ENCODE peak calls at places on chromosomes 1 and 21, in seven cellular contexts. T is Calu3, X is IMR-90, Y is cardiac muscle cell, V is WTC11, A is heart left ventricle, B is fibroblast of lung. H is an unnamed sample.

GRCh38 chr1:61741682-61742619 is at the start of gene PATJ:
- DNase-seq in V (peak), X (peak), T (peak), B (no peak), Y (peak), A (peak), H (peak)

GRCh38 chr1:205285391-205286101 is 36.0 kb downstream of the NUAK2 start:
- DNase-seq in X (no peak), B (peak), Y (no peak), A (no peak), T (no peak), V (no peak), H (peak)

GRCh38 chr1:205913451-205914204 is 29.6 kb downstream of the SLC26A9 start:
- DNase-seq in T (peak), B (peak), X (no peak), Y (peak), A (peak), V (no peak), H (no peak)

GRCh38 chr1:39173119-39173994 is 31.1 kb upstream of the MACF1 start:
- DNase-seq in X (no peak), V (no peak), Y (no peak), B (no peak), T (no peak), A (no peak), H (no peak)

GRCh38 chr1:53166366-53166765 is 23.9 kb upstream of the SLC1A7 start:
- DNase-seq in B (no peak), V (no peak), Y (no peak), A (no peak), T (no peak), X (no peak), H (no peak)

GRCh38 chr1:155193275-155193990 is 14.3 kb downstream of the THBS3 start:
- DNase-seq in T (peak), X (peak), Y (peak), V (peak), B (peak), A (peak), H (peak)

GRCh38 chr1:27391511-27392095 is 819 bp upstream of the GPR3 start:
- DNase-seq in V (peak), T (peak), Y (peak), X (peak), B (peak), A (no peak), H (peak)

GRCh38 chr1:15423355-15424077 is 13.8 kb downstream of the EFHD2 start:
- DNase-seq in X (no peak), Y (no peak), A (no peak), T (no peak), B (no peak), V (no peak), H (no peak)

GRCh38 chr1:185317886-185318310 is 855 bp upstream of the IVNS1ABP start:
- DNase-seq in T (peak), B (no peak), V (no peak), Y (peak), A (no peak), X (no peak), H (peak)

GRCh38 chr1:69943030-69943429 is 262.3 kb downstream of the LRRC40 start:
- DNase-seq in B (no peak), Y (no peak), V (no peak), A (no peak), X (no peak), T (no peak), H (no peak)

GRCh38 chr1:63116016-63116415 is 206.4 kb upstream of the FOXD3 start:
- DNase-seq in B (peak), X (no peak), T (no peak), V (no peak), A (no peak), Y (no peak), H (no peak)

GRCh38 chr1:244005455-244005854 is 45.6 kb upstream of the ZBTB18 start:
- DNase-seq in A (no peak), X (no peak), Y (no peak), B (no peak), V (no peak), T (no peak), H (no peak)

GRCh38 chr1:10074059-10074854 is 41.5 kb downstream of the UBE4B start:
- DNase-seq in Y (no peak), T (peak), X (peak), V (no peak), A (peak), B (peak), H (peak)

GRCh38 chr1:154972517-154973343 is 1.8 kb upstream of the CKS1B start:
- DNase-seq in Y (peak), B (peak), V (peak), A (no peak), T (peak), X (peak), H (peak)

GRCh38 chr1:94050675-94051074 is 70.3 kb downstream of the ABCA4 start:
- DNase-seq in T (no peak), A (no peak), V (no peak), X (no peak), Y (no peak), B (no peak), H (no peak)

GRCh38 chr1:5481889-5482288 is 510.3 kb downstream of the NPHP4 start:
- DNase-seq in B (no peak), V (peak), T (no peak), Y (peak), A (no peak), X (no peak), H (peak)

GRCh38 chr21:45615145-45615711 is 28.3 kb upstream of the PCBP3 start:
- DNase-seq in Y (no peak), X (peak), A (no peak), V (no peak), T (no peak), B (no peak), H (peak)

GRCh38 chr1:84365225-84366221 is 32.8 kb upstream of the DNASE2B start:
- DNase-seq in B (peak), V (no peak), A (no peak), X (peak), Y (no peak), T (peak), H (peak)

GRCh38 chr1:79069828-79070227 is 63.3 kb upstream of the ADGRL4 start:
- DNase-seq in X (no peak), A (no peak), V (no peak), Y (no peak), T (no peak), B (no peak), H (no peak)

GRCh38 chr21:46078322-46078981 is 19.5 kb upstream of the COL6A2 start:
- DNase-seq in Y (no peak), T (no peak), B (no peak), A (no peak), X (no peak), V (no peak), H (no peak)

GRCh38 chr1:21664806-21665588 is 4.2 kb downstream of the RAP1GAP start:
- DNase-seq in B (no peak), X (no peak), V (no peak), T (no peak), Y (no peak), A (no peak), H (no peak)

GRCh38 chr1:101330427-101331130 is 93.8 kb downstream of the S1PR1 start:
- DNase-seq in Y (no peak), B (no peak), V (no peak), T (no peak), X (no peak), A (no peak), H (no peak)

GRCh38 chr1:67685558-67686271 is 714 bp downstream of the GADD45A start:
- DNase-seq in X (no peak), V (peak), B (no peak), T (peak), A (peak), Y (peak), H (peak)

GRCh38 chr1:172287207-172287606 is 133.3 kb upstream of the C1orf105 start:
- DNase-seq in V (no peak), A (no peak), T (no peak), Y (no peak), X (peak), B (peak), H (no peak)

GRCh38 chr21:37601027-37601426 is 234.5 kb downstream of the DYRK1A start:
- DNase-seq in A (no peak), X (no peak), T (no peak), B (no peak), V (no peak), Y (no peak), H (no peak)

GRCh38 chr1:243507001-243507671 is 251.3 kb downstream of the SDCCAG8 start:
- DNase-seq in T (no peak), X (peak), B (no peak), V (no peak), Y (no peak), A (no peak), H (no peak)

GRCh38 chr1:181014431-181015257 is 8.0 kb downstream of the STX6 start:
- DNase-seq in V (no peak), T (no peak), Y (no peak), X (no peak), B (no peak), A (no peak), H (peak)

GRCh38 chr1:27559466-27560030 is 44.4 kb downstream of the AHDC1 start:
- DNase-seq in V (no peak), B (no peak), A (peak), T (no peak), Y (no peak), X (no peak), H (no peak)

GRCh38 chr21:45971487-45972352 is 9.8 kb upstream of the COL6A1 start:
- DNase-seq in A (peak), T (no peak), Y (no peak), X (peak), B (peak), V (no peak), H (no peak)

GRCh38 chr1:2355408-2356261 is 35.7 kb downstream of the MORN1 start:
- DNase-seq in T (no peak), X (no peak), V (no peak), A (peak), B (no peak), Y (no peak), H (no peak)

GRCh38 chr1:226217273-226217672 is 6.2 kb upstream of the MIXL1 start:
- DNase-seq in A (no peak), X (peak), B (peak), T (no peak), Y (peak), V (no peak), H (no peak)

GRCh38 chr21:35812679-35813078 is 247.6 kb downstream of the SETD4 start:
- DNase-seq in T (no peak), A (no peak), V (no peak), Y (no peak), X (no peak), B (no peak), H (no peak)

GRCh38 chr1:64901663-64902062 is 64.7 kb downstream of the JAK1 start:
- DNase-seq in B (no peak), Y (no peak), T (no peak), X (no peak), A (no peak), V (no peak), H (no peak)

GRCh38 chr1:220045356-220046051 is 801 bp downstream of the EPRS1 start:
- DNase-seq in T (peak), A (no peak), X (no peak), Y (no peak), V (no peak), B (peak), H (peak)

GRCh38 chr1:203557958-203558760 is 64.2 kb downstream of the OPTC start:
- DNase-seq in A (no peak), T (peak), Y (peak), B (peak), X (peak), V (no peak), H (no peak)

GRCh38 chr1:51898090-51898734 is 19.7 kb upstream of the NRDC start:
- DNase-seq in Y (no peak), X (peak), B (peak), V (no peak), T (no peak), A (no peak), H (no peak)

GRCh38 chr21:18722193-18722592 is 318.6 kb upstream of the TMPRSS15 start:
- DNase-seq in X (no peak), B (no peak), A (no peak), T (no peak), Y (no peak), V (no peak), H (no peak)

GRCh38 chr21:43769325-43769958 is 6.7 kb downstream of the CSTB start:
- DNase-seq in T (no peak), Y (no peak), X (no peak), V (no peak), A (no peak), B (no peak), H (no peak)

DNA sequence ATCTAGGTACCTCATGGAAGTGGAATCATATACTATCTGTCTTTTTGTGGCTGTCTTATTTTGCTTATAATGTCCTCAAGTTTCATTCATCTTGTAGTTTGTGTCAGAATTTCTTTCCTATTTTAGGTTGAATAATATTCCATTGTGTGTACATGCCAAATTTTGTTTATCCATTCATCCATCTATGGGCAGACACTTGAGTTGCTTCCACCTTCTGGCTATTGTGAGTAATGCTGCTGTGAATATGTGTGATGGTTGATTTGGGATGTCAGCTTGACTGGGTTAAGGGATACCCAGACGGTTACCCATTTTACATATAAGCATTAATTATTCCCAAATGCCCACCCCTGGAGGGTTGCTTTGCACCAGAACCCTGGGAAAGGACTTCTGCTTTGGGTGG is 477.5 kb downstream of the PTPRU start:
- DNase-seq in T (no peak), A (no peak), Y (no peak), X (peak), B (peak), V (no peak), H (no peak)
- TF ChIP-seq CTCF in T (peak), A (no peak), Y (peak), X (peak), B (peak), V (no peak), H (no peak)

GRCh38 chr1:45409243-45409642 is 69.0 kb upstream of the MUTYH start:
- DNase-seq in B (no peak), Y (no peak), T (no peak), V (no peak), A (no peak), X (no peak), H (no peak)

GRCh38 chr1:45410850-45411509 is 70.7 kb upstream of the MUTYH start:
- DNase-seq in Y (no peak), T (peak), V (no peak), X (no peak), A (no peak), B (peak), H (no peak)

GRCh38 chr1:45412899-45413298 is 72.7 kb upstream of the MUTYH start:
- DNase-seq in B (no peak), T (no peak), A (no peak), X (no peak), Y (no peak), V (no peak), H (no peak)

GRCh38 chr1:45414746-45415145 is 74.5 kb upstream of the MUTYH start:
- DNase-seq in A (no peak), V (no peak), B (no peak), T (no peak), Y (no peak), X (no peak), H (no peak)

GRCh38 chr1:45411510-45411899 is 71.3 kb upstream of the MUTYH start:
- DNase-seq in A (no peak), V (no peak), Y (no peak), T (peak), X (no peak), B (no peak), H (no peak)
- TF ChIP-seq CTCF in A (no peak), V (no peak), Y (no peak), T (no peak), X (no peak), B (no peak), H (no peak)

GRCh38 chr1:77900687-77901293 is 12.4 kb downstream of the NEXN start:
- DNase-seq in B (peak), X (peak), V (peak), Y (peak), A (no peak), T (peak), H (peak)
- TF ChIP-seq CTCF in B (peak), X (peak), V (peak), Y (peak), A (peak), T (peak), H (peak)

DNA sequence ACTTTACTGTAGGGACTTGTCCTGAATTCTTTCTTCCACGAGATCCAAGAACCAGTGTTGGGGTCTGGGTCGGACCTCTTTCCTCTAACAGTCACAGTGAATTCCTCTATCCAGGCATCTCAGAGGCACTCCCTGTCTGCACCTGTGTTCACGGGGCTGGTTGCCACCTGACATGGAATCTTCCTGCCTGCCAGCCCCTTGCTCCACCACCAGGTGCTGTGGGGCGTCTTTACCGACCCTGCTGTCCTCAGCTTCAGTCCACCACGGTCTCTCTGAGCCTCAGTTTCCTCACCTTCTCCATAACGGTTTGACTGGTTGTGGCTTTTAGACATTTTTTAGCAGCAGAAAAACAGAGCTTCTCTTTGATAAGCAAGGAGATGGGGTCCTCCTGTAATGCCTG is 62.7 kb downstream of the SDC3 start:
- DNase-seq in V (peak), B (no peak), X (no peak), A (no peak), Y (no peak), T (no peak), H (no peak)
- TF ChIP-seq CTCF in V (no peak), B (no peak), X (no peak), A (no peak), Y (no peak), T (no peak), H (no peak)

DNA sequence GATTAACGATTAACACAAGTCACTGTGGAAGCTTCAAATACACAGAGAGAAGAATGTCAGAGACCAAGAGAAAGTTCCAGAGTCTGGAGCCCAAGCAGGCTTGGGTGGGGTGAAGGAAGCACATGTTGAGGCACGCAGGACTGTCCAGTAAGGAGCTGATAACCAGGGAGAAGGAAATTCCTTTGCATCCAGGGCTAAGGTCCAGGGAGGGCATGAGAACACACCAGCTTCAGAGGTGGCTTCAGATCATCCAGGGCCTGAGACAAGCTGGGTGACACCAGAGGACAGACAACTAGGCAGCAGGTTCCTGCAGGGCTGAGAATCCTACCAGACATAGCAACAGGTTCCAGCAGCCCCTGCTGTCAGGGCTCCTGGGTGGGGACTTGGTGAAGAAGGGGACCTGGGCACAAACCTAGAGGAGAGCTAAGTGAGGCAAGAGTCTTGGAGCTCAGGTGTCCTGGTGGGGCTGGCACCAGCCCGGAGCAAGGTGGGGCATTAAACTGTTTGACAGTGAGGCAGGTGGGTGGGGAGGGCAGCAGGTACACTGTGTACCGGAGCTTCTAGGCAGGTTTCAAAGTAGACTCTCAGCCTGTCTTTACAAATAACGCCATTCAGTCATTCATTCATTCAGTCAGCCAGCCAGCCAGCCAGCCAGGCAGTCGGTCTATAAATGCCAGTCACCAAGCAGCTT is 2.6 kb upstream of the SPRR1A start:
- DNase-seq in Y (no peak), B (no peak), V (no peak), A (no peak), T (no peak), X (no peak), H (no peak)
- TF ChIP-seq CTCF in Y (no peak), B (no peak), V (no peak), A (no peak), T (no peak), X (no peak), H (no peak)

DNA sequence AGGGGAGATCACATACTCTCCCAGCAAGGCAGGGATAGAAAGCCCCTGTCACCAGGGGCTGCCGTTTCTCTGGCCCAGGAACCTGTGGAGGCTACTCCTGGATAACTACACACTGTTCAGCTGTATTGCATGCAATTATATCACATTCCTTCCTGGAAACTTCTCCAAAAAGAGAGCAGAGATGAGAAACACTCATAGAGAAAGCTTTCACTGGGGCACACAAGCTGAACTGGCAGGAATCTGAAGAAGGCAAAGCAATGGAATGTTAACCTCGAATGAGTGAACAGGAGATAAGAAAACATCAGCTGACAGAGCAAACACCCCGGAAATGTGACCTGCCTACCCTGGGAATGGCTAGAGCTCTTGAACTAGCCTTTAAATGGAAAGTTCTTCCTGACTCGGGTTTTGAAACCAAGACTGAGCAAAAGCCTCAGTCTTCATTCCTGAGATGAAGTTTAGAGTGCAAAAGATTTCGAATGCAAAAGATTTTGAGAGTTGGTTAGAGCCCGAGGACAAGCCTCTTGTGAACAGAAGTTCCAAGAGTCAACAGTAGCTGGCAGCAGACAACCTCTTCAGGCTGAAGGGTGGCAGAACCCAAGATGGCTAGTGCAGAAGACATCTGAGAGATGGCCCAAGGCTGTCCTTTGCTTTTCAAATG is 32.3 kb downstream of the CCN1 start:
- DNase-seq in Y (peak), T (peak), X (peak), A (no peak), B (peak), V (no peak), H (no peak)
- TF ChIP-seq CTCF in Y (peak), T (peak), X (peak), A (peak), B (peak), V (no peak), H (no peak)

GRCh38 chr1:237953238-237953637 is 62.5 kb upstream of the ZP4 start:
- DNase-seq in B (no peak), V (no peak), A (no peak), Y (peak), X (no peak), T (no peak), H (no peak)
- TF ChIP-seq CTCF in B (no peak), V (no peak), A (no peak), Y (no peak), X (no peak), T (no peak), H (no peak)

H was measured in activated CD8-positive, alpha-beta T cell treated with anti-CD3 and anti-CD28 coated beads for 36 hours.